ENCODE peak calls at places on chromosomes 7 and 10, in nine cellular contexts. A is tibial artery; Y is fibroblast of mammary gland; B is GM06990; O is naive thymus-derived CD4-positive, alpha-beta T cell; L is IMR-90; J is AG04450; Q is CD8-positive, alpha-beta T cell; T is AG09309. R is an unnamed sample.
A peak's percentile ranks its signal among the peaks of the same experiment; 100 is the strongest.

GRCh38 chr10:31897506-31897905 is 31.1 kb downstream of the ARHGAP12 start:
- DNase-seq in A (no peak), Y (peak; percentile 46), B (no peak), O (no peak), L (peak; percentile 22), J (no peak), Q (no peak), T (no peak), R (peak; percentile 19)

GRCh38 chr7:38276096-38276857 is 2.8 kb upstream of the TARP start:
- DNase-seq in A (no peak), Y (no peak), B (no peak), O (no peak), L (no peak), J (no peak), Q (no peak), T (no peak), R (no peak)

GRCh38 chr7:16889851-16890443 is 8.2 kb upstream of the AGR3 start:
- DNase-seq in A (no peak), Y (no peak), B (no peak), O (no peak), L (no peak), J (no peak), Q (no peak), T (no peak), R (no peak)

GRCh38 chr10:17506859-17507471 is 52.6 kb upstream of the ST8SIA6 start:
- DNase-seq in A (no peak), Y (no peak), B (no peak), O (peak; percentile 4), L (no peak), J (no peak), Q (no peak), T (no peak), R (no peak)

GRCh38 chr10:111989136-111990050 is 194.2 kb downstream of the GPAM start:
- DNase-seq in A (no peak), Y (no peak), B (no peak), O (no peak), L (no peak), J (no peak), Q (no peak), T (no peak), R (no peak)

GRCh38 chr7:134315679-134316538 is 821 bp downstream of the SLC35B4 start:
- DNase-seq in A (no peak), Y (peak; percentile 45), B (no peak), O (peak; percentile 11), L (peak; percentile 16), J (no peak), Q (no peak), T (no peak), R (peak; percentile 34)

GRCh38 chr10:46216836-46217748 is 69.7 kb upstream of the ANTXRL start:
- DNase-seq in A (no peak), Y (no peak), B (no peak), O (no peak), L (no peak), J (no peak), Q (peak; percentile 8), T (no peak), R (no peak)

GRCh38 chr10:5589071-5589962 is 64.6 kb downstream of the CALML3 start:
- DNase-seq in A (no peak), Y (no peak), B (no peak), O (no peak), L (no peak), J (no peak), Q (no peak), T (no peak), R (no peak)

GRCh38 chr7:47336178-47337020 is 245.5 kb downstream of the TNS3 start:
- DNase-seq in A (peak; percentile 80), Y (peak; percentile 67), B (no peak), O (no peak), L (peak; percentile 81), J (peak; percentile 48), Q (no peak), T (peak; percentile 64), R (no peak)

GRCh38 chr7:29626730-29627129 is 63.1 kb downstream of the PRR15 start:
- DNase-seq in A (no peak), Y (no peak), B (no peak), O (no peak), L (no peak), J (no peak), Q (no peak), T (no peak), R (no peak)

GRCh38 chr7:27840760-27841364 is 100.9 kb downstream of the TAX1BP1 start:
- DNase-seq in A (no peak), Y (no peak), B (no peak), O (no peak), L (no peak), J (no peak), Q (no peak), T (no peak), R (no peak)

GRCh38 chr10:75379234-75379724 is 22.3 kb downstream of the ZNF503 start:
- DNase-seq in A (peak; percentile 28), Y (no peak), B (no peak), O (no peak), L (no peak), J (no peak), Q (no peak), T (peak; percentile 50), R (no peak)

GRCh38 chr10:113131611-113132330 is 181.7 kb downstream of the TCF7L2 start:
- DNase-seq in A (peak; percentile 36), Y (peak; percentile 89), B (no peak), O (no peak), L (peak; percentile 80), J (peak; percentile 42), Q (no peak), T (peak; percentile 83), R (peak; percentile 43)

GRCh38 chr7:36366649-36367560 is 22.8 kb upstream of the ANLN start:
- DNase-seq in A (peak; percentile 73), Y (peak; percentile 73), B (peak; percentile 91), O (peak; percentile 92), L (peak; percentile 69), J (peak; percentile 27), Q (peak; percentile 91), T (no peak), R (peak; percentile 84)

GRCh38 chr10:128123853-128124252 is 2.4 kb downstream of the MKI67 start:
- DNase-seq in A (no peak), Y (no peak), B (no peak), O (no peak), L (no peak), J (no peak), Q (no peak), T (no peak), R (no peak)
- H3K4me3 ChIP-seq in A (no peak overlapping the region), Y (peak overlapping the region; percentile 85), B (peak overlapping the region; percentile 92), O (no peak overlapping the region), L (no peak overlapping the region), J (no peak overlapping the region), Q (no peak overlapping the region), T (no peak overlapping the region), R (no peak overlapping the region)

DNA sequence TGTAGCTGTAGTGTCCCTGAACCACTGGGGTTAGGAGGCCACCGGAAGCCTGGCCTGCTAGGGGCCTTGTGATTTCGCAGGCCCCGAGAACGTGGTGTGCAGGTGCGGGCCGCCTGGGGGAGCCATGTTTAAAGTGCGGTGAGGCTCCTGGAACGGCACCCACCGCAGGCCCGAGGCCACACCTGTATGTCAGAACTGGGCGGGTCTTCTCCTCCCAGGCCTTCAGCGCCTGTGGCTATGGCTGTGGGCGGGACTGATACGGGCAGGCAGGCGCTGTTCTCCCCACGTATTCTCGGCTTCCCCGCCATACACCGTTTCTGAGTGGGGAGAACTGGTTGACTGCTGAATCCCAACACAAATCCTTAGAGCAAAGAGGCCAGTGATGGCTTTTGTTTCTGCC is 74.8 kb downstream of the DNAJB6 start:
- DNase-seq in A (no peak), Y (no peak), B (no peak), O (no peak), L (no peak), J (no peak), Q (peak; percentile 61), T (no peak), R (no peak)
- H3K4me3 ChIP-seq in A (no peak overlapping the region), Y (no peak overlapping the region), B (no peak overlapping the region), O (no peak overlapping the region), L (no peak overlapping the region), J (no peak overlapping the region), Q (no peak overlapping the region), T (no peak overlapping the region), R (no peak overlapping the region)

GRCh38 chr7:130141858-130142653 is 63.1 kb downstream of the TMEM209 start:
- DNase-seq in A (no peak), Y (no peak), B (no peak), O (no peak), L (no peak), J (no peak), Q (no peak), T (no peak), R (no peak)

GRCh38 chr7:130141161-130141857 is 63.9 kb downstream of the TMEM209 start:
- DNase-seq in A (peak; percentile 64), Y (peak; percentile 74), B (no peak), O (peak; percentile 66), L (peak; percentile 73), J (peak; percentile 18), Q (peak; percentile 44), T (no peak), R (peak; percentile 80)

GRCh38 chr7:130139193-130139950 is 65.8 kb downstream of the TMEM209 start:
- DNase-seq in A (no peak), Y (no peak), B (no peak), O (no peak), L (no peak), J (no peak), Q (no peak), T (no peak), R (no peak)

GRCh38 chr7:130142654-130143333 is 62.4 kb downstream of the TMEM209 start:
- DNase-seq in A (no peak), Y (no peak), B (no peak), O (no peak), L (no peak), J (no peak), Q (no peak), T (no peak), R (no peak)

DNA sequence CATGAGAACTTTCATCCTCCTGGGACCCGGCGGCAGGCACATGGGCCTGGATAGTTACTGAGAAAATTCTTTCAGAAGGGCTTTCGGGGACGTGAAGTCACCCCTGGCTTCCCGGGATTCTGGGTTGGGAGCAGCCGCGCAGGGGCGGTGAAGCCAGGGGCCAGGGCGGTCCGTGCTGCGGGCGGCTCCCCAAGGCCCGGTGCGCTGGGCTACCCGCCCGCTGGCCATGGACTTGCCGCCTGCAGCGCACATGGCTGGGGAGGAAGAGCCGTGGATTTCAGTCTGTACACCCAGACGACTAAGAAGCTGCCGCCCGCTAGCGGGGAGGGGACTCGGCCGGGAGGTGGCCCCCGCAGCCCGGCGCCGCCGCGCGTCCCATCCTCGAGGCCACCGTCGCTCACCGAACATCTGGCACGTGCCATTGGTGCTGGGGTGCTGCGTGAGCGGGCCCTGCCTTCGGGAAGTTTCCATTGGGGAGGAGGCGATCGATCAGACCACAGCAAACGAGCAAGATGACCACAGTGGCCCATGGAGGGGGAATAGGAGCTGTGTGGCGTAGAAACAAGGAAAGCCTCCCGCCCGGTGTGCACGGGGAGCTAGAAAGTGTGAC is 64.5 kb downstream of the TMEM209 start:
- DNase-seq in A (no peak), Y (no peak), B (no peak), O (no peak), L (no peak), J (no peak), Q (no peak), T (no peak), R (no peak)
- H3K4me3 ChIP-seq in A (peak overlapping the region; percentile 67), Y (peak overlapping the region; percentile 49), B (peak overlapping the region; percentile 49), O (peak overlapping the region; percentile 79), L (no peak overlapping the region), J (no peak overlapping the region), Q (peak overlapping the region; percentile 55), T (no peak overlapping the region), R (no peak overlapping the region)

DNA sequence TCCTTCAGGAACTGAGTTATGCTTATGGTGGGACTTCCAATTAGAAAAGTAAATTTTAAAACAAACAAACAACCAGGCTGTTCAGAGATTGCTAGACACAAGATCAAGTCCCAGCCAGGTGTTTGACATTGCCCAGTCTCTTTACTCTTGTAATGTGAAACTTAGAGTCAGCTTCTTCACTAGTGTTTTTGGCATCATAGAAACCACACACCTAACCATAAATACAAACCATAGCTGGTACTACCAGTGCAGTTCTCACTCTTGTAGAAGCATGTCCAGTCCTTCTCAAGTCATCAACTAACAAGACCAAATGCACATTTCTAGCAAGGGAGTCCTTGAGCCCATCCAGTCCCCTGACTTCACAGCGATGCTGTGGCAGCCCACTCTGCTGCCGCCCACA is 339.9 kb downstream of the GFRA1 start:
- DNase-seq in A (no peak), Y (no peak), B (no peak), O (no peak), L (no peak), J (no peak), Q (no peak), T (no peak), R (no peak)
- H3K4me3 ChIP-seq in A (no peak overlapping the region), Y (no peak overlapping the region), B (no peak overlapping the region), O (no peak overlapping the region), L (no peak overlapping the region), J (no peak overlapping the region), Q (no peak overlapping the region), T (no peak overlapping the region), R (no peak overlapping the region)